ENCODE peak calls at places on chromosomes 11 and 22, in five cellular contexts. M, O, A, T and Y are unnamed samples.

GRCh38 chr11:128871165-128871564 is 4.1 kb upstream of the KCNJ1 start:
- DNase-seq in O (no peak), A (no peak), M (no peak), T (peak; percentile 62), Y (no peak)

GRCh38 chr22:19868333-19868732 is 13.7 kb upstream of the GNB1L start:
- DNase-seq in A (no peak), T (peak; percentile 26), O (no peak), M (no peak), Y (no peak)

GRCh38 chr22:38432264-38432663 is 22.7 kb downstream of the KCNJ4 start:
- DNase-seq in A (no peak), O (no peak), M (no peak), T (no peak), Y (no peak)

GRCh38 chr11:79047356-79047755 is 393.5 kb downstream of the TENM4 start:
- DNase-seq in O (no peak), A (no peak), M (no peak), T (no peak), Y (no peak)

GRCh38 chr22:37244114-37244921 is at the start of gene RAC2:
- DNase-seq in T (peak; percentile 73), O (no peak), A (peak; percentile 62), M (peak; percentile 55), Y (no peak)

GRCh38 chr11:8019671-8020597 is 32.8 kb downstream of the EIF3F start:
- DNase-seq in O (peak; percentile 65), T (peak; percentile 25), M (peak; percentile 9), A (peak; percentile 24), Y (peak; percentile 84)

GRCh38 chr22:27159716-27160295 is 502.4 kb downstream of the MIAT start:
- DNase-seq in T (no peak), A (no peak), O (no peak), M (no peak), Y (no peak)

GRCh38 chr22:34111210-34111824 is 191.0 kb upstream of the LARGE1 start:
- DNase-seq in O (no peak), A (no peak), T (peak; percentile 64), M (no peak), Y (no peak)

GRCh38 chr11:73921180-73921579 is 29.6 kb upstream of the DNAJB13 start:
- DNase-seq in M (no peak), T (no peak), A (no peak), O (no peak), Y (no peak)

GRCh38 chr11:44178381-44178780 is 82.9 kb downstream of the EXT2 start:
- DNase-seq in T (no peak), A (no peak), O (no peak), M (peak; percentile 35), Y (no peak)

GRCh38 chr11:74442601-74443000 is 24.7 kb downstream of the KCNE3 start:
- DNase-seq in T (no peak), A (no peak), O (no peak), M (peak; percentile 43), Y (no peak)

GRCh38 chr22:30348837-30349236 is 7.9 kb downstream of the SF3A1 start:
- DNase-seq in M (no peak), T (no peak), A (no peak), O (no peak), Y (no peak)

GRCh38 chr22:19757140-19757984 is 3.2 kb upstream of the TBX1 start:
- DNase-seq in T (no peak), A (no peak), O (no peak), M (no peak), Y (no peak)

GRCh38 chr22:21858025-21858764 is 9.2 kb downstream of the MAPK1 start:
- DNase-seq in A (no peak), T (no peak), M (no peak), O (no peak), Y (no peak)

GRCh38 chr11:269146-269890 is 8.9 kb upstream of the NLRP6 start:
- DNase-seq in T (peak; percentile 10), M (no peak), O (no peak), A (no peak), Y (no peak)

GRCh38 chr11:120929664-120930154 is 94.2 kb upstream of the TBCEL start:
- DNase-seq in T (peak; percentile 91), M (peak; percentile 8), O (no peak), A (peak; percentile 66), Y (no peak)

GRCh38 chr11:64219354-64219684 is 6.7 kb downstream of the TRPT1 start:
- DNase-seq in O (no peak), A (no peak), T (no peak), M (no peak), Y (no peak)

GRCh38 chr11:3133456-3134217 is 31.5 kb downstream of the OSBPL5 start:
- DNase-seq in T (no peak), A (peak; percentile 3), O (no peak), M (no peak), Y (no peak)

GRCh38 chr11:67392182-67392715 is 463 bp downstream of the RAD9A start:
- DNase-seq in A (no peak), O (no peak), T (no peak), M (no peak), Y (peak; percentile 81)

GRCh38 chr22:20033045-20033706 is 12.3 kb downstream of the TANGO2 start:
- DNase-seq in O (no peak), M (no peak), A (no peak), T (no peak), Y (no peak)

GRCh38 chr11:33350287-33350686 is 93.1 kb downstream of the HIPK3 start:
- DNase-seq in T (no peak), O (no peak), A (no peak), M (no peak), Y (no peak)

GRCh38 chr11:10407055-10407454 is 48.0 kb upstream of the AMPD3 start:
- DNase-seq in A (no peak), T (no peak), M (no peak), O (no peak), Y (no peak)

GRCh38 chr11:108824601-108825000 is 159.7 kb downstream of the DDX10 start:
- DNase-seq in A (no peak), T (no peak), O (no peak), M (no peak), Y (no peak)

GRCh38 chr11:109037856-109038780 is 373.2 kb downstream of the DDX10 start:
- DNase-seq in M (peak; percentile 84), T (no peak), A (no peak), O (no peak), Y (no peak)

GRCh38 chr11:129331871-129332274 is 43.8 kb upstream of the BARX2 start:
- DNase-seq in T (peak; percentile 87), O (no peak), A (peak; percentile 70), M (peak; percentile 74), Y (peak; percentile 89)

GRCh38 chr11:111570796-111571195 is 30.3 kb downstream of the LAYN start:
- DNase-seq in M (no peak), O (no peak), T (no peak), A (no peak), Y (no peak)

GRCh38 chr22:35401863-35402262 is 1.9 kb downstream of the MCM5 start:
- DNase-seq in T (no peak), O (no peak), M (no peak), A (no peak), Y (no peak)

GRCh38 chr22:35400335-35400680 is 368 bp downstream of the MCM5 start:
- DNase-seq in T (no peak), M (no peak), O (no peak), A (no peak), Y (no peak)

GRCh38 chr22:35399114-35399677 is 744 bp upstream of the MCM5 start:
- DNase-seq in O (no peak), A (no peak), M (peak; percentile 1), T (peak; percentile 45), Y (no peak)

GRCh38 chr22:35398574-35398973 is 1.4 kb upstream of the MCM5 start:
- DNase-seq in O (no peak), M (no peak), T (no peak), A (no peak), Y (no peak)

DNA sequence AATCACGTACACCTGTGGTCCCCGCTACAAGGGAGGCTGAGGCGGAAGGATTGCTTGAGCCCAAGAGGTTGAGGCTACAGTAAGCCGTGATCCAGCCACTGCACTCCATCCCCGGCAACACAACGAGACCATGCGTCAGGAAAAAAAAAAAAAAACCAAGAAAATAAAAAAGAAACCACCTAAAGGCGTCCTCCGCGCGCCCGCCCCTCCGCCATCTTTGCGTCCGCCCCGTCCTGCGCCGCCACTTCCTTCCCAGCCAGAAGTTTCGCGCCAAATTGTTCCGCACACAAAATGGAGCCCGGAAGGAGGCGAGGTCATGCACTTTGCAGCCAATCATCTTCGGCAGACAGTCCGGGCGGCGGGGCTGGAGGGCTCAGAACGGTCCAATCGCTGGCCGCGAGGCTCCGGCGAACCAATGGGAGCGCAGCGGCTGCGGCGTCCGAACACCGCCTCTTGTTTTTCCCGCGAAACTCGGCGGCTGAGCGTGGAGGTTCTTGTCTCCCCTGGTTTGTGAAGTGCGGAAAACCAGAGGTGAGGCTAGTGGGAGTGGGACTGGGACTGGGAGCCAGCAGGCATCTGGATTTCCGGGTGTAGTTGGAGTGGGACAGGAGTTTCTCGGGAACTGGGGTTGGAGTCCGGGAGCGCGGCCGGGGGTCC is at the start of gene MCM5:
- DNase-seq in M (peak; percentile 96), O (peak; percentile 97), A (peak; percentile 98), T (peak; percentile 97), Y (peak; percentile 98)
- TF ChIP-seq CTCF in M (no peak), O (no peak), A (no peak), T (no peak), Y (no peak)

GRCh38 chr22:49113758-49114157 is 713.9 kb downstream of the BRD1 start:
- DNase-seq in A (no peak), T (no peak), O (peak; percentile 58), M (no peak), Y (no peak)
- TF ChIP-seq CTCF in A (no peak), T (no peak), O (no peak), M (no peak), Y (no peak)

DNA sequence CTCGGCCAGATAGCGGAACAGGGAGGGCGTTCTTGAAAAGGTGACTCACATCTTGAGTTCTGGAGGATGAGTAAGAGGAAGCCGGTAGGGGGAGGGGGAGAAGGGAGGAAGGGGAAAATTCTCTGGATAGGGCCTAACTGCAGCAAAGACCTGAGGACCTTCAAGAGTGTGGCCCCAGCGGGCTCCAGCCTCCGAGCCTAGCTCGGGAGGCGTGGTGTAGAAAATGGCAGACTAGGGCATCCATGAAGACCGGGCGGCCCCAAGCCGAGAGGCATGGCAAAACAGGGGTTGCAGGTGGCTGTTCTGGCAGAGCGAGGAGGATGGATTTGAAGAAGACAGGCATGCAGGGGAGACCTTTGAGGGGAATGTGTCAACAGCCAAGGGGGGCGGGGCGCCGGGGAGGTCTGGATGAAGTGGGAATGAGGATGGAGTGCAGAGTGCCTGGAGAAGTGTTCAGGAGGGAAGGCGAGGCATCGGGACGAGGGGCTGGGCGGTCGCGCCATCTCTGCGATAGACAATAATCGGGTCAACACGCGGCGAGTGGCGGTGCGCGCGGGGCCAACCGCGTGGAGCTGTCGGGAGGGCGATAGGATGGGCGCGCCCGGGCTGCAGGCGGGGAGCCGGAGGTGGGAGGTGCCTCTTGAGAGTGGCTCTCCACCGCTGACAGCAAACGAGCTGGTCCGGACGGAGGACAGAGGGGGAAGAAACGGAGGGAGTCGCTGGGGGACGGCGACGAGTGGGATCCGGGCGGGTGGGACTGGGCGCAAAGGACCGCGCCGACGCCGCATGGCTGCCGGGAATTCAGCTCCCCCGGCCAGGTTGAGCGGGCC is 40.0 kb upstream of the CREB3L1 start:
- DNase-seq in O (no peak), T (peak; percentile 77), A (peak; percentile 29), M (peak; percentile 90), Y (peak; percentile 86)
- TF ChIP-seq CTCF in O (no peak), T (no peak), A (no peak), M (no peak), Y (no peak)

DNA sequence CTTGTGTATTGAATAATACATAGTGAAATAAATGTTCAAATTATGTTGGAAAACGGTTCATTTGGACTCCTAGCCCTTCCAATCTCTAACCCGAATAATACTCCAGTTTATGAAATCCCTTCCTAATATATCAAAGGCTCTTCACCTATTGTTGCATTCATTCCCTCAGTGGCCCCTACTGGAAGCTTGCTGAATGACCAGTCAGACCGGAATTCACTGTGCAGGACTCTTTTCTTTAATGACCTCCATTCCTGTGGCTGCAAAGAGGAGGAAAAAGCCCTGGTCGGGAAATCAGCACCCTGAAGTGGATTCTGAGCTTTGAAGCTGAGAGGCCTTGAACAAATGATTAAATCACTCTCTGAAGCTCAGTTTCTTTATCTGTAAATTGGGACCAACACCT is 19.1 kb upstream of the RCN1 start:
- DNase-seq in T (peak; percentile 41), M (peak; percentile 70), A (no peak), O (no peak), Y (no peak)
- TF ChIP-seq CTCF in T (peak; percentile 56), M (peak; percentile 70), A (peak; percentile 32), O (no peak), Y (peak; percentile 54)